ENCODE peak calls at places on chromosomes 6 and 20, in six cellular contexts. W is ovary, U is transverse colon, K is stomach, P is sigmoid colon, D is tibial nerve. H is an unnamed sample. For H3K27me3, the result is how much of the 10 kb centered on the place peaks cover.

GRCh38 chr6:43764767-43765166 is 5.2 kb upstream of the VEGFA start:
- DNase-seq in W (no peak), U (no peak), K (no peak), P (peak), D (no peak), H (no peak)

GRCh38 chr20:22819784-22820183 is 215.3 kb upstream of the SSTR4 start:
- DNase-seq in W (no peak), U (no peak), K (no peak), P (no peak), D (no peak), H (no peak)

GRCh38 chr6:145801021-145801420 is 13.6 kb downstream of the FBXO30 start:
- DNase-seq in W (no peak), U (no peak), K (no peak), P (no peak), D (no peak), H (no peak)

GRCh38 chr6:81838724-81839425 is 86.4 kb upstream of the TENT5A start:
- DNase-seq in W (no peak), U (no peak), K (no peak), P (no peak), D (no peak), H (no peak)

GRCh38 chr6:73121421-73121993 is 103.8 kb downstream of the KHDC1L start:
- DNase-seq in W (no peak), U (no peak), K (no peak), P (no peak), D (no peak), H (no peak)

GRCh38 chr6:3489032-3489757 is 32.3 kb upstream of the SLC22A23 start:
- DNase-seq in W (no peak), U (no peak), K (no peak), P (no peak), D (no peak), H (no peak)

GRCh38 chr20:63896136-63896890 is 1.4 kb downstream of the DNAJC5 start:
- DNase-seq in W (no peak), U (peak), K (peak), P (no peak), D (peak), H (no peak)

GRCh38 chr20:48776306-48776705 is 51.5 kb downstream of the PREX1 start:
- DNase-seq in W (no peak), U (no peak), K (no peak), P (no peak), D (no peak), H (no peak)

GRCh38 chr20:4633780-4634179 is 87.9 kb upstream of the PRND start:
- DNase-seq in W (no peak), U (no peak), K (no peak), P (no peak), D (no peak), H (no peak)

GRCh38 chr20:50301712-50302111 is 111.1 kb downstream of the CEBPB start:
- DNase-seq in W (no peak), U (no peak), K (no peak), P (no peak), D (no peak), H (no peak)

GRCh38 chr20:53692465-53693067 is 98.9 kb upstream of the ZNF217 start:
- DNase-seq in W (no peak), U (peak), K (no peak), P (peak), D (no peak), H (no peak)

GRCh38 chr6:83966539-83966938 is 67.0 kb upstream of the MRAP2 start:
- DNase-seq in W (no peak), U (no peak), K (no peak), P (no peak), D (no peak), H (no peak)

GRCh38 chr6:113495521-113495920 is 361.6 kb upstream of the MARCKS start:
- DNase-seq in W (no peak), U (no peak), K (no peak), P (no peak), D (no peak), H (no peak)

GRCh38 chr6:19312291-19312978 is 524.7 kb upstream of the ID4 start:
- DNase-seq in W (no peak), U (no peak), K (no peak), P (no peak), D (no peak), H (no peak)

GRCh38 chr6:24929255-24929654 is 6.5 kb downstream of the RIPOR2 start:
- DNase-seq in W (no peak), U (no peak), K (no peak), P (no peak), D (no peak), H (no peak)

GRCh38 chr20:53774487-53775203 is 181.0 kb upstream of the ZNF217 start:
- DNase-seq in W (no peak), U (no peak), K (no peak), P (no peak), D (no peak), H (no peak)

GRCh38 chr6:83536034-83536646 is 23.8 kb downstream of the PRSS35 start:
- DNase-seq in W (peak), U (peak), K (peak), P (no peak), D (peak), H (no peak)

GRCh38 chr6:36177166-36177565 is 19.4 kb upstream of the BRPF3 start:
- DNase-seq in W (no peak), U (no peak), K (no peak), P (no peak), D (no peak), H (no peak)

GRCh38 chr6:137051790-137052472 is 7.2 kb upstream of the IL20RA start:
- DNase-seq in W (no peak), U (no peak), K (no peak), P (no peak), D (no peak), H (no peak)

GRCh38 chr6:40727272-40727671 is 140.1 kb upstream of the LRFN2 start:
- DNase-seq in W (no peak), U (no peak), K (no peak), P (no peak), D (no peak), H (no peak)

GRCh38 chr6:158383542-158383941 is 71.3 kb downstream of the TULP4 start:
- DNase-seq in W (no peak), U (no peak), K (no peak), P (no peak), D (no peak), H (no peak)

GRCh38 chr6:95866732-95867131 is 149.0 kb upstream of the FUT9 start:
- DNase-seq in W (no peak), U (peak), K (peak), P (no peak), D (no peak), H (no peak)

DNA sequence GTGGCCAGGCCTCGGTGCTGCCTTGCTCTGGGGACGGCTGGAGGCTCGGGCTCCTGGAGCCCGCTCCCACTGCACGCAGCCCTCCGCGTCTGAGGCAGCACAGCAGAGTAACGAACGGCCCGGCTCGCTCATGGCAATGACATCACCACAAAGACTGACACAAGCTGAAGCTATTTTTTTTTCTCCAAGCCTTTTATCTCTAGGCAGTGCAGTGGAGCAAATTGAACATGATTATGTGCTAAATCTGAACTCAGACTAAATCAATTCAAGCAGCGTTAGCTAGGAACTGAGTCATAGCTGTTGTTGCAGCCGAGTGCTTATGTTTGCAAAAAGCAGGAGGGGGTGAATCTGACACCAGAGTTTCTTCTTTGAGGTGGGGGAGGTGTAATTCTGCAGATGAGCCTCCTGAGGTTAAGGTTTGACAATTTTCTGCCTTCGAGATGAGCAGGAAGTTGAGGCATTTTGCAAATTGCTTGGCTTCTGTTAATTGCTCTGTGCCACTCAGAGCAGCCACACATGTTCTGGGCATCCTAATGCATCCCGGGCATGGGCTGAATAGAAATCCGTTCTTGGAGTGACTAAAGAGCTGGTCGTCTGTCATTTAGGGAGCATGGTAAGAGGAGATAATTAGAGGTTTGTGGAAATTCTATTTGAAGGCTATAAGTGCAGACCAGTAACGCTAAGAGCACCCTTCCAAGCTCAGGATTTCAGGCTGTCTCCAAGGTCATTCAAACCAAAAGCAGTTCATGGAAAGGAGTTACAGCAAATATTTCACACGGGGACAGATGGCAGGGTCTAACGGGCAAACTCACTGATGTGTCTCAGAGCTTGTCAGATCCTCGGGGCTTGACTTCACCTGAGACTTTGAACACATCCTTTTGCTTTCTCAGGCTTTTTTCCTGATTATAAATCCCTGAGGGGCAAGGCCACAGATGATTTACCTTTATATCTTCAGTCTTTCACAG is 155.1 kb upstream of the ENPP5 start:
- DNase-seq in W (peak), U (no peak), K (no peak), P (no peak), D (no peak), H (peak)
- TF ChIP-seq EP300 in W (no peak), U (no peak), K (no peak), P (no peak), D (no peak), H (no peak)

GRCh38 chr20:20930500-20930899 is 175.7 kb downstream of the LINC00237 start:
- DNase-seq in W (no peak), U (no peak), K (no peak), P (no peak), D (no peak), H (no peak)

GRCh38 chr20:20931632-20932031 is 174.5 kb downstream of the LINC00237 start:
- DNase-seq in W (no peak), U (no peak), K (no peak), P (no peak), D (no peak), H (no peak)

GRCh38 chr20:20933559-20933958 is 172.6 kb downstream of the LINC00237 start:
- DNase-seq in W (no peak), U (no peak), K (no peak), P (no peak), D (no peak), H (no peak)

GRCh38 chr20:20932156-20932555 is 174.0 kb downstream of the LINC00237 start:
- DNase-seq in W (no peak), U (no peak), K (no peak), P (no peak), D (no peak), H (no peak)

DNA sequence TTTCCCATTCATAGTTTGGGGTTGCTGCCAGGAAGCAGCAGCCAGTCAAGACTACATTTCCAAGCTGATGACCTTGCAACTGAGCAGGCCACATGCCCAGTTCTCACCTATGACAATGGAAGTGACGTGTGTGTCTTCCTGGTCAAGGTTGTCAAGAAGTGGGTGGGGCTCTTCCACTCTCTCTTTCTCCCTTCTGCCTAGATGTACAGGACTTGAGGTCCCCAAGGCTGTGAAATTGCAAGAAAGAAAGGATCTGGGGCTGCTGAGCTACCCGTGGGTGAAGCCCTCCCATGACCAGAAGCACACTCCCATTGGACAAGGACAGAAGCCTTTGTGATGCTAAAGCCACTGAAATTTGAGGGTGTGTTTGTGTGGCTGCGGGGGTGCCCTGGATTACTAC is 175.1 kb downstream of the LINC00237 start:
- DNase-seq in W (no peak), U (no peak), K (no peak), P (no peak), D (no peak), H (no peak)
- H3K27me3 ChIP-seq in W (under half), U (under half), K (under half), P (under half), D (under half), H (under half)

DNA sequence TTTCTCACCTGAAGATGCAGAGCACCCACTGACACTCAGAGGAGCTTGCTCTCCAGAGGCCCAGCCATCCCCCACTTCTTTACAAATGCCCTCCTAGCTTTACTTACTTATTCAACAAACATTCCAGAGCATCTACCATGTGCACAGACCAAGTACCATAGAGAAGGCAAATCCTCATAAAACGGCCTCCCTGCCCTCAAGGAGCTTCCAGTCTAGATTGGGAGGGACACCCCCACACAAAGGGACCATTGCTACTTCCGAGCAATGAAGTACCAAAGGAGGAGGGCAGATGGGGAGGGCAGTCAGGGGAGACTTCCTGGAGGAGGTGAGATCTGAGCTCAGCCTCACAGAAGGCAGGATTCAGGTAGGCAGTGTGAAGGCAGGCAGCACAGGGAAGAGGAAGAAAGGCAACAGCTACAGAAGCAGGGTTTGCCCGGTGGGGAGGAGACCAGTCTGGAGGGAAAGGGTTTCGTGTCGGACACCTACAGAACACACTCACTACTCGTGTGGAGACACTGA is 108.0 kb downstream of the ZMYND8 start:
- DNase-seq in W (no peak), U (no peak), K (no peak), P (no peak), D (no peak), H (no peak)
- TF ChIP-seq POLR2A in W (no peak), U (no peak), K (no peak), P (no peak), D (no peak), H (no peak)

GRCh38 chr6:42569102-42570028 is 5.5 kb downstream of the UBR2 start:
- DNase-seq in W (no peak), U (no peak), K (no peak), P (no peak), D (no peak), H (no peak)
- TF ChIP-seq EP300 in W (no peak), U (no peak), K (no peak), P (no peak), D (no peak), H (no peak)

GRCh38 chr6:80522556-80522955 is 416.1 kb downstream of the BCKDHB start:
- DNase-seq in W (no peak), U (no peak), K (no peak), P (no peak), D (no peak), H (no peak)
- H3K27me3 ChIP-seq in W (under half), U (under half), K (under half), P (under half), D (under half), H (under half)

GRCh38 chr6:161138545-161139303 is 135.1 kb downstream of the AGPAT4 start:
- DNase-seq in W (no peak), U (no peak), K (no peak), P (no peak), D (no peak), H (no peak)

GRCh38 chr6:161139304-161139765 is 134.5 kb downstream of the AGPAT4 start:
- DNase-seq in W (no peak), U (no peak), K (no peak), P (no peak), D (no peak), H (no peak)

GRCh38 chr6:161137320-161137719 is 136.5 kb downstream of the AGPAT4 start:
- DNase-seq in W (no peak), U (no peak), K (no peak), P (no peak), D (no peak), H (no peak)

GRCh38 chr6:161136655-161137054 is 137.2 kb downstream of the AGPAT4 start:
- DNase-seq in W (no peak), U (no peak), K (no peak), P (no peak), D (no peak), H (no peak)

GRCh38 chr6:161137839-161138544 is 135.9 kb downstream of the AGPAT4 start:
- DNase-seq in W (no peak), U (no peak), K (no peak), P (no peak), D (no peak), H (no peak)
- TF ChIP-seq POLR2A in W (no peak), U (no peak), K (no peak), P (no peak), D (no peak), H (no peak)

DNA sequence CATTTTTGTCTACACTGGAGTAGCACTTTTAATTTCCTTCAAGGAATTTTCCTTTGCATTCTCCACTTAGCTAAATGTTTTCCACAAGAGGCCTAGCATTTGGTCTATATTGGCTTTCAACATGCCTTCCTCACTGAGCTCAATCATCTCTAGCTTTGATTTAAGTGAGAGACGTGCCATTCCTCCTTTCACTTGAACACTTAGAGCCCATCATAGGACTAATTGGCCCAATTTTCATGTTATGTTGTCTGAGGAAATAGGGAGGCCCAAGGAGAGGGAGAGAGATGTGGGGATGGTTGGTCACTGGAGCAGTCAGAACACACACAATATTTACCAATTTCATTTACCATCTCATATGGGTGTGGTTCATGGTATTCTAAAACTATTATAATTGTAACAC is 645.0 kb downstream of the PRKN start:
- DNase-seq in W (no peak), U (no peak), K (no peak), P (no peak), D (no peak), H (no peak)
- TF ChIP-seq EP300 in W (no peak), U (no peak), K (no peak), P (no peak), D (no peak), H (no peak)

GRCh38 chr6:17027441-17027840 is 74.4 kb upstream of the STMND1 start:
- DNase-seq in W (no peak), U (no peak), K (no peak), P (no peak), D (no peak), H (no peak)
- H3K27me3 ChIP-seq in W (under half), U (under half), K (under half), P (under half), D (under half), H (under half)

GRCh38 chr20:61256819-61257218 is 4.8 kb downstream of the CDH4 start:
- DNase-seq in W (no peak), U (no peak), K (no peak), P (no peak), D (no peak), H (no peak)
- TF ChIP-seq POLR2A in W (no peak), U (no peak), K (no peak), P (no peak), D (no peak), H (no peak)

DNA sequence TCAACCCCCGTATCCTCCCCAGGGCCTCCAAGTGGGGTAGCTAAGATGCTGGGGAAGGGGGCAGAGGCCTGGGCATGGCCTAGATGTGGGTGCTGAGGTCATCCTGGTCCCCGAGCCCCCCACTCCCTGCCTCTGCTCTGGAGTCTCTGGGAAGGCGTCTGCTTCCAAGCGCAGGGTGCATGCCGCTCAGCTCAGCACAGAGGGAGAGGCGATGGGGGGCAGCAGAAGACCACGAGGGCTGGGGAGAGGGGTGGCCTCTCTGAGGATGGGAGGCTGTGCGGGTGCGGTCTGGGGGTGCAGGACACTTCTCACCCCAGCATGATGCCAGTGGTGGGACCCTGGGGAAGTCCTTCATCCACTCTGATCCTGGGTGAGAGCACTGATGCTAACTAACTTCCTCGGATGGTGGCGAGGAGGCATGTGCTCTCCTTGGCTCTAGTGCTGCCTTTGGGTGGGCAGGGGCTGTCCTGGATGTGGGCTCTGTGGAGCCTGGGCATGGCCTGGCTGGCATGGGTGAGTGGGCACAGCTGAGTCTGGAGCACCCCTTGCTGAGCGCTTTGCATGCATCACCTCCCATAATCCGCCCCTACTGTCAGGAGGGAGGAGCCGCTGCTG is 34.6 kb downstream of the EFCAB8 start:
- DNase-seq in W (no peak), U (no peak), K (no peak), P (no peak), D (no peak), H (no peak)
- TF ChIP-seq EP300 in W (no peak), U (no peak), K (no peak), P (no peak), D (no peak), H (no peak)